ENCODE peak calls at places on chromosomes 4 and X, in four cellular contexts. N is neural progenitor cell, K is hepatocyte, S is astrocyte. E is an unnamed sample.

GRCh38 chrX:123190096-123190495 is 6.0 kb downstream of the GRIA3 start:
- DNase-seq in N (peak; percentile 47), K (no peak), S (no peak), E (no peak)

GRCh38 chr4:2250003-2250763 is 8.3 kb upstream of the HAUS3 start:
- DNase-seq in N (no peak), K (peak; percentile 2), S (no peak), E (no peak)

GRCh38 chr4:139552908-139553307 is 3.1 kb downstream of the SETD7 start:
- DNase-seq in N (no peak), K (no peak), S (no peak), E (no peak)

GRCh38 chrX:2664497-2664896 is 26.6 kb upstream of the CD99 start:
- DNase-seq in N (no peak), K (peak; percentile 56), S (peak; percentile 76), E (peak; percentile 67)

GRCh38 chr4:89000844-89001360 is 56.1 kb downstream of the FAM13A start:
- DNase-seq in N (no peak), K (peak; percentile 63), S (peak; percentile 58), E (peak; percentile 83)

GRCh38 chr4:120517966-120518365 is 404.6 kb downstream of the PRDM5 start:
- DNase-seq in N (no peak), K (peak; percentile 37), S (peak; percentile 65), E (peak; percentile 76)

GRCh38 chrX:113950081-113950678 is 633.7 kb upstream of the HTR2C start:
- DNase-seq in N (peak; percentile 79), K (no peak), S (no peak), E (no peak)

GRCh38 chr4:1243451-1244080 is 5.4 kb downstream of the CTBP1 start:
- DNase-seq in N (no peak), K (peak; percentile 3), S (no peak), E (no peak)

GRCh38 chr4:25928956-25929336 is 14.9 kb downstream of the SMIM20 start:
- DNase-seq in N (no peak), K (no peak), S (peak; percentile 32), E (peak; percentile 52)

GRCh38 chr4:24970191-24970590 is 57.3 kb upstream of the CCDC149 start:
- DNase-seq in N (no peak), K (no peak), S (no peak), E (no peak)

GRCh38 chr4:14169460-14169859 is 541.9 kb upstream of the BOD1L1 start:
- DNase-seq in N (no peak), K (no peak), S (peak; percentile 58), E (peak; percentile 65)

GRCh38 chr4:100014616-100015015 is 64.5 kb upstream of the H2AZ1 start:
- DNase-seq in N (no peak), K (no peak), S (no peak), E (no peak)

GRCh38 chr4:22962186-22962786 is 269.5 kb downstream of the GBA3 start:
- DNase-seq in N (peak; percentile 57), K (peak; percentile 54), S (peak; percentile 17), E (peak; percentile 7)

GRCh38 chrX:151996329-151996728 is 21.9 kb upstream of the GABRE start:
- DNase-seq in N (no peak), K (no peak), S (no peak), E (no peak)

GRCh38 chrX:2679534-2680485 is 11.3 kb upstream of the CD99 start:
- DNase-seq in N (no peak), K (peak; percentile 57), S (peak; percentile 65), E (no peak)

GRCh38 chrX:122279746-122280145 is 904.3 kb upstream of the GRIA3 start:
- DNase-seq in N (no peak), K (no peak), S (no peak), E (no peak)

GRCh38 chrX:107542500-107542899 is 85.8 kb upstream of the PRPS1 start:
- DNase-seq in N (peak; percentile 73), K (peak; percentile 30), S (peak; percentile 33), E (peak; percentile 11)

GRCh38 chr4:186161138-186161537 is 30.2 kb upstream of the CYP4V2 start:
- DNase-seq in N (no peak), K (peak; percentile 3), S (no peak), E (no peak)

GRCh38 chr4:10554694-10555093 is 97.5 kb upstream of the ZNF518B start:
- DNase-seq in N (peak; percentile 69), K (peak; percentile 80), S (peak; percentile 16), E (peak; percentile 69)

GRCh38 chrX:85516131-85516530 is 136.7 kb upstream of the POF1B start:
- DNase-seq in N (no peak), K (no peak), S (no peak), E (no peak)

GRCh38 chr4:33062155-33062554 is 2342.0 kb downstream of the PCDH7 start:
- DNase-seq in N (no peak), K (no peak), S (no peak), E (no peak)

GRCh38 chrX:6738518-6739470 is 203.9 kb upstream of the VCX3A start:
- DNase-seq in N (no peak), K (no peak), S (no peak), E (no peak)

GRCh38 chr4:176498857-176499256 is 179.1 kb downstream of the SPCS3 start:
- DNase-seq in N (no peak), K (no peak), S (peak; percentile 27), E (peak; percentile 73)

GRCh38 chrX:136057567-136057966 is 72.3 kb downstream of the SLC9A6 start:
- DNase-seq in N (no peak), K (no peak), S (no peak), E (no peak)

GRCh38 chr4:174334628-174335027 is 50.9 kb downstream of the CEP44 start:
- DNase-seq in N (no peak), K (no peak), S (no peak), E (no peak)

GRCh38 chr4:1862961-1863296 is 7.0 kb upstream of the LETM1 start:
- DNase-seq in N (no peak), K (no peak), S (no peak), E (no peak)

GRCh38 chrX:3175659-3176438 is 134.6 kb downstream of the ARSF start:
- DNase-seq in N (no peak), K (peak; percentile 27), S (peak; percentile 56), E (no peak)

GRCh38 chr4:15234585-15235126 is 193.2 kb upstream of the C1QTNF7 start:
- DNase-seq in N (no peak), K (peak; percentile 30), S (peak; percentile 96), E (peak; percentile 87)

GRCh38 chrX:43974076-43974475 is 886 bp upstream of the NDP start:
- DNase-seq in N (no peak), K (no peak), S (no peak), E (no peak)

GRCh38 chr4:159002950-159003349 is 99.9 kb upstream of the RAPGEF2 start:
- DNase-seq in N (no peak), K (no peak), S (peak; percentile 69), E (peak; percentile 66)

GRCh38 chr4:174117445-174117844 is 166.0 kb downstream of the FBXO8 start:
- DNase-seq in N (no peak), K (no peak), S (no peak), E (no peak)

GRCh38 chr4:71229477-71230257 is 109.2 kb upstream of the SLC4A4 start:
- DNase-seq in N (peak; percentile 64), K (peak; percentile 79), S (peak; percentile 39), E (peak; percentile 43)

GRCh38 chr4:30950737-30951136 is 230.6 kb downstream of the PCDH7 start:
- DNase-seq in N (no peak), K (peak; percentile 61), S (no peak), E (no peak)

GRCh38 chr4:76579596-76580375 is 144.8 kb downstream of the SHROOM3 start:
- DNase-seq in N (no peak), K (peak; percentile 57), S (no peak), E (no peak)

GRCh38 chrX:130055103-130055502 is 55.2 kb downstream of the ELF4 start:
- DNase-seq in N (no peak), K (no peak), S (peak; percentile 60), E (peak; percentile 47)

DNA sequence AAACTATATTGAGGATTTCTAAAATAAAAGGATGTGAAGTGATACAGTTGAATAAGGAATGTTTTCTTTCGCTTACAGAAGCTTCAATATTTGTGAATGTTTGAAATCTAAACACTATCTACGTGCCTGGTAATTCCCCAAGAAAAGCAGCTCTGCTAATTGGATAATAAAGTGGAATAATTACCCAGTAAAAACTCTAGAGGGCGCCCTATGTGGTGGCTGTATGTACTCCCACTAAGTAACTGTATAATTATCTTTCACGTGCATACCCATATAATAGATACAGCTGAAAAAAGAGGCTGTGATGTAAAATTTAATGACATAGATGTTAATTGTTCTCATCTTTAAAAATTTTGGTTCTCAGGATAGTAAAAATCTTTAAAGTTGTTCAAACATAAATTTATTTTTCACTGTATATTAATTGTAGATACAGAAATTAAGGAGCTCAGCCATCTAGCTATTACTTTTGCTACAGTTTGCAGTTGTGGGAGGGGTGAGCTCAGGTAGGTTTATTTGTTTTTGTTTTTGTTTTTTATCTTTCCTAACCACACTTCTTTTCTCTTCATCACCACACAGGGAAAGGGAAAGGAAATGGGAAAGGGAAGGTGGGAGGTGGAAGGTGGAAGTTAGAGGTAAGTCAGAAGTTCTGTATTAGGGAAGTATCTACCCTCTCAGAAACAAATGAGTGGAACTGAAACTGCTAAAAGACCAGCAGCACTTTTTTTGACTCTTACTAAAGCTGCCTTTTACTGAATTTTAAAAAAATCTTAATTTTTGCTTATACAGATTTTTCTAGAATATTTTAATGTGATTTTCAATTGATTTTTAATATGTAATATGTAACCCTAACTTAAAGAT is 151.7 kb upstream of the RPS6KA6 start:
- DNase-seq in N (peak; percentile 38), K (peak; percentile 25), S (no peak), E (no peak)
- TF ChIP-seq CTCF in N (peak; percentile 68), K (peak; percentile 42), S (peak; percentile 45), E (peak; percentile 40)

GRCh38 chrX:96564595-96564994 is 120.0 kb upstream of the DIAPH2 start:
- DNase-seq in N (no peak), K (no peak), S (no peak), E (no peak)

GRCh38 chrX:96568088-96568487 is 116.6 kb upstream of the DIAPH2 start:
- DNase-seq in N (no peak), K (no peak), S (no peak), E (no peak)

GRCh38 chrX:96569034-96569433 is 115.6 kb upstream of the DIAPH2 start:
- DNase-seq in N (no peak), K (no peak), S (no peak), E (no peak)

GRCh38 chrX:96563663-96564062 is 121.0 kb upstream of the DIAPH2 start:
- DNase-seq in N (no peak), K (peak; percentile 51), S (no peak), E (no peak)

GRCh38 chrX:96566856-96567255 is 117.8 kb upstream of the DIAPH2 start:
- DNase-seq in N (no peak), K (no peak), S (no peak), E (no peak)
- TF ChIP-seq CTCF in N (no peak), K (no peak), S (no peak), E (no peak)

DNA sequence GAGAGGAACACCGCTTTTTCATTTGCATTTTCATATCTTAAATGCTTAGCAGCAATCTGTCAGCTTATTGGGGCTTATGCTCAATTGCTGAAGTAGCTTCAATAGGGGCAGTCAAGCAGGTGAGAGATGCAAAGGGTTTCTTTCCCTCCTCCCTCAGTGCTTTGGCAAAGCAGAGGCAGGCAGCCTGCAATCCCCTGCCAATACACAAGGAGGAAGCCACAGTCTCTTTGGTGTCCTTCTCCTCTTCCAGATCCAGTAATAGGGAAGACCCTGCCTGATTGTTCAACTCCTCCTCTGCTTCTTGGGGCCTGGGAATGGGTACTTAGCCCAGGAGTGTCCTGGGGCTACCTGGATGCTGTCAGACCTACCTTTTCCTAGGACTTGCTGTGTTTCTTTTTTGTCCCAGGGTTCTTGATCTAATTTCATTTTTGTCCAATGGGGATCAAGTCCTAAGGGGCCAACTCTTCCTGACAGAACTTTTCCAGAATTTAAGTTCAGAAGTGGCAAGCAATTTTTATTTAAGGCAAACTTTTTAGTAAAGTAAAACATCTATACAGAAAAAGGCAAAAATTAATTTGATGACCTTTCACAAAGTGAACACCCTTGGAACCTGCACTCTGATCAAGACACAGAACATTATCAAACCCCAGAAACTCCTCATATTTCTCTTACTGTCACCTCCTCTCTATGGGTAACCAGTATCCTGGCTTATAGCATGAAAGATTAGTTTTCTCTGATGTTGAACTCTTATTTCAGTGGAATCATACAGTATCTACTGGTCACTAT is 260.3 kb downstream of the PPP3CA start:
- DNase-seq in N (peak; percentile 57), K (no peak), S (no peak), E (no peak)
- TF ChIP-seq CTCF in N (peak; percentile 44), K (no peak), S (no peak), E (peak; percentile 52)

GRCh38 chrX:119417842-119418241 is 18.7 kb downstream of the SLC25A43 start:
- DNase-seq in N (no peak), K (peak; percentile 21), S (no peak), E (no peak)
- TF ChIP-seq CTCF in N (peak; percentile 33), K (peak; percentile 28), S (no peak), E (peak; percentile 45)